ENCODE peak calls at places on chromosomes 11 and 22, in six cellular contexts. D, X, K, J, A and E are unnamed samples.

GRCh38 chr11:128603752-128604472 is 16.6 kb upstream of the ETS1 start:
- DNase-seq in D (no peak), X (no peak), K (no peak), J (no peak), A (no peak), E (no peak)

GRCh38 chr11:3163241-3163981 is 1.7 kb downstream of the OSBPL5 start:
- DNase-seq in D (peak; percentile 9), X (no peak), K (no peak), J (no peak), A (no peak), E (peak; percentile 52)

GRCh38 chr22:41197046-41197807 is 7.9 kb upstream of the L3MBTL2 start:
- DNase-seq in D (peak; percentile 88), X (no peak), K (peak; percentile 88), J (peak; percentile 89), A (peak; percentile 83), E (peak; percentile 74)

GRCh38 chr11:78147807-78148206 is 8.4 kb upstream of the ALG8 start:
- DNase-seq in D (no peak), X (no peak), K (no peak), J (no peak), A (no peak), E (no peak)

GRCh38 chr11:70466154-70466553 is 67.8 kb downstream of the CTTN start:
- DNase-seq in D (no peak), X (no peak), K (no peak), J (no peak), A (no peak), E (no peak)

GRCh38 chr11:11230802-11231562 is 122.1 kb downstream of the CSNK2A3 start:
- DNase-seq in D (no peak), X (no peak), K (no peak), J (peak; percentile 82), A (no peak), E (no peak)

GRCh38 chr11:9953994-9954626 is 290.2 kb downstream of the SWAP70 start:
- DNase-seq in D (no peak), X (peak; percentile 61), K (no peak), J (no peak), A (no peak), E (no peak)

GRCh38 chr11:11039249-11039965 is 181.6 kb upstream of the ZBED5 start:
- DNase-seq in D (no peak), X (no peak), K (no peak), J (no peak), A (no peak), E (no peak)

GRCh38 chr22:19816372-19817119 is 38.1 kb downstream of the GNB1L start:
- DNase-seq in D (no peak), X (no peak), K (no peak), J (no peak), A (peak; percentile 9), E (no peak)

GRCh38 chr11:32829680-32830412 is at the start of gene PRRG4:
- DNase-seq in D (peak; percentile 87), X (no peak), K (peak; percentile 67), J (peak; percentile 83), A (peak; percentile 85), E (no peak)

GRCh38 chr11:7656704-7657103 is 16.6 kb downstream of the CYB5R2 start:
- DNase-seq in D (no peak), X (no peak), K (no peak), J (no peak), A (no peak), E (no peak)

GRCh38 chr22:30453731-30454510 is 17.9 kb downstream of the SEC14L3 start:
- DNase-seq in D (no peak), X (no peak), K (no peak), J (peak; percentile 48), A (no peak), E (peak; percentile 21)

GRCh38 chr11:72308226-72309073 is 64.5 kb upstream of the PHOX2A start:
- DNase-seq in D (no peak), X (no peak), K (no peak), J (no peak), A (no peak), E (no peak)

GRCh38 chr11:74605403-74605802 is 13.0 kb downstream of the POLD3 start:
- DNase-seq in D (no peak), X (no peak), K (no peak), J (no peak), A (no peak), E (no peak)

GRCh38 chr22:19046287-19046686 is 75.9 kb downstream of the DGCR2 start:
- DNase-seq in D (no peak), X (no peak), K (no peak), J (no peak), A (no peak), E (no peak)

GRCh38 chr22:23306438-23306921 is 126.2 kb downstream of the BCR start:
- DNase-seq in D (no peak), X (no peak), K (no peak), J (no peak), A (no peak), E (no peak)

GRCh38 chr11:124656759-124657627 is 16.5 kb downstream of the SIAE start:
- DNase-seq in D (no peak), X (no peak), K (no peak), J (peak; percentile 53), A (no peak), E (no peak)

GRCh38 chr22:39360674-39361413 is 11.1 kb downstream of the SYNGR1 start:
- DNase-seq in D (no peak), X (no peak), K (no peak), J (peak; percentile 67), A (no peak), E (no peak)

GRCh38 chr11:124740277-124740882 is 638 bp downstream of the NRGN start:
- DNase-seq in D (no peak), X (no peak), K (no peak), J (peak; percentile 43), A (no peak), E (peak; percentile 61)

GRCh38 chr11:134664863-134665535 is 253.0 kb upstream of the B3GAT1 start:
- DNase-seq in D (no peak), X (no peak), K (peak; percentile 58), J (no peak), A (peak; percentile 20), E (no peak)

GRCh38 chr11:27294654-27295053 is 68.4 kb downstream of the CCDC34 start:
- DNase-seq in D (peak; percentile 17), X (no peak), K (no peak), J (no peak), A (no peak), E (no peak)

GRCh38 chr11:83427943-83428342 is 141.8 kb upstream of the CCDC90B start:
- DNase-seq in D (no peak), X (no peak), K (no peak), J (no peak), A (no peak), E (no peak)

DNA sequence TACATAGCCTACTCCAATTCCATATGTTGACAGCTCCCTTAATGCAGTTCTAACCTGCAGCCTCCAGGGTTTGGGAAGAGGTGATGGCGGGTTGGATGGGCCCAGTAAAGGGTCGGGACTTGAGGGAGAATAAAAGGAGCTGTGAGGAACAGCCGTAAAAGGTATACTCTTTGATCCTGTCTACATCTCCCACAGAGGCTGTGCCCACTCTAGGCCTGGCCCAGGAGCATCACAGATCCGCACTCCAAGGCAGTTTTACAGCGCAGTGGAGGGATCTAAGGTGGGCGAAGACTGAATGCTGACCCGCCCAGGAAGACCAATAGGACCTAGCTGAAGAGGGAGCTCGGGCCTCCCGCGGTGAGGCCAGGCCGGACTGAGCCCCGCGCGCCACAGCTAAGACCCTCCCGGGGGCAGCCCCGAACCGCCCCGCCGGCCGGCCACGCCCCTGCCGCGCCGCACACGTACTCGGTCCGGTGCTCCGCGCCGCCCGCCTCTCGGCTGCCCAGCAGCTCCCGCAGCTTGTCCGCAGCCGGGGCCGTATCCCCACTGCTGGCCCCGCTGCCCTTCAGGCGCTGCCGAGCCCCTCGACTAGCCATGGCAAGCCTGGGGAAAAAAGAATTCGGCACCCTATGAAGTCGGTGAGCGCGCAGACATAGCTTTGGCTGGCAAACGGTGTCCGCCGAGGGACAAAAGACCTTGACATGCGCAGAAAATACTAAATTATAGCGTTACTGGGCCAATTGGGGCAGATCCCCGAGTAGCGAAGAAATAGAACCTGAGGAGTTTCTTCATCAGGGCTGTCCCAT is at the start of gene ALG9:
- DNase-seq in D (peak; percentile 84), X (peak; percentile 62), K (peak; percentile 90), J (peak; percentile 84), A (peak; percentile 78), E (peak; percentile 81)
- TF ChIP-seq CTCF in D (peak; percentile 48), X (peak; percentile 38), K (peak; percentile 59), J (peak; percentile 4), A (peak; percentile 19), E (peak; percentile 2)

GRCh38 chr22:28962042-28962554 is 78.7 kb downstream of the ZNRF3 start:
- DNase-seq in D (no peak), X (no peak), K (no peak), J (no peak), A (no peak), E (no peak)
- TF ChIP-seq POLR2AphosphoS5 in D (no peak), X (no peak), K (no peak), J (no peak), A (no peak), E (no peak)

DNA sequence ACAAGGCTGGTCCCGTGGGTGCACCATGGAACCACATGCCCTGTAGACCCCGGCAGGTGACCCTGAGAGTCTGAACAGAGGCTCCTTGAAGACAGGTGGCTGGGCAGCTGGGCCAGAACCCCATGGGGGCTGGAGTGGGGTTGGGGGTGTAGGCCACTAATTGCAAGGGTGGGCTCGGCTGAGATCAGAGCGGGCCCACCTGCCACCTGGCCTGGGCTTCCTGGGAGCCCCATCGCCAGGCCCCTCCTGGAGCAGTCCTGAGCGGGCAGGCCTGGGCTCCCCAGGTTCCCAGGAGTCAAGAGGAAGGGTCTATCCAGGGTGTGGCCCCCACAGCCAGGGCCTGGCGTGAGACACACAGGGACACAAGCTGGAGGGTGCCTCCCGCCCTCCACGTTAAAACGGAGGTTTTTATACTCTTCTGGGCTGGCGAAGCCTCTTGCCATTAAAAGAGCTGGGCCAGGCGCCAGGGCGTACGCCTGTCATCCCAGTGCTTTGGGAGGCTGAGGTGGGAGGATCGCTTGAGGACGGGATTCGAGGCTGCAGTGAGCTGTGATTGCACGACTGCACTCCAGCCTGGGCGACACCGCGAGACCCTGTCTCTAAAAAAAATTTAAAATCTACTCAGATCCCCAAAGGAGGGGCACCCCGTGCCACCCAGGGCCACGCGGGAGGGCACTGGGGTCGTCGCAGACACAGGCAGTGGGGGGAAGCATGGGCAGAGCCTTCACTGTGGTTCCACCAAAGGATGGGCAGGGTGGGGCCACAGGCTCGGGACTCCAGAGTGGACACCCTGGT is 4.8 kb upstream of the TRABD start:
- DNase-seq in D (no peak), X (no peak), K (peak; percentile 58), J (no peak), A (no peak), E (no peak)
- TF ChIP-seq CTCF in D (no peak), X (no peak), K (no peak), J (no peak), A (no peak), E (no peak)

GRCh38 chr11:57476223-57476882 is 16.0 kb downstream of the RTN4RL2 start:
- DNase-seq in D (peak; percentile 50), X (no peak), K (no peak), J (peak; percentile 67), A (peak; percentile 65), E (no peak)
- TF ChIP-seq POLR2AphosphoS5 in D (no peak), X (no peak), K (no peak), J (no peak), A (peak; percentile 10), E (no peak)